ENCODE peak calls at places on chromosomes 7 and 10, in nine cellular contexts. One of them, this sample, is unnamed.
A peak's percentile ranks its signal among the peaks of the same experiment; 100 is the strongest.

GRCh38 chr10:92014620-92015019 is 91.0 kb downstream of the BTAF1 start:
- DNase-seq in GM23338: no peak
- DNase-seq in CD4-positive, alpha-beta memory T cell: no peak
- DNase-seq in NT2/D1: no peak
- DNase-seq in ascending aorta: no peak
- DNase-seq in brain microvascular endothelial cell: no peak
- DNase-seq in aorta: no peak
- DNase-seq in adipocyte: no peak
- DNase-seq in skeletal muscle cell: no peak
- DNase-seq in this sample: no peak

GRCh38 chr7:5314864-5315263 is 32.1 kb downstream of the SLC29A4 start:
- DNase-seq in GM23338: no peak
- DNase-seq in CD4-positive, alpha-beta memory T cell: no peak
- DNase-seq in NT2/D1: no peak
- DNase-seq in ascending aorta: no peak
- DNase-seq in brain microvascular endothelial cell: no peak
- DNase-seq in aorta: no peak
- DNase-seq in adipocyte: no peak
- DNase-seq in skeletal muscle cell: no peak
- DNase-seq in this sample: no peak

GRCh38 chr10:129870926-129871660 is 93.0 kb downstream of the EBF3 start:
- DNase-seq in GM23338: no peak
- DNase-seq in CD4-positive, alpha-beta memory T cell: no peak
- DNase-seq in NT2/D1: no peak
- DNase-seq in ascending aorta: no peak
- DNase-seq in brain microvascular endothelial cell: no peak
- DNase-seq in aorta: no peak
- DNase-seq in adipocyte: no peak
- DNase-seq in skeletal muscle cell: peak; percentile 31
- DNase-seq in this sample: no peak

GRCh38 chr10:116053910-116054309 is 219.1 kb downstream of the GFRA1 start:
- DNase-seq in GM23338: peak; percentile 2
- DNase-seq in CD4-positive, alpha-beta memory T cell: no peak
- DNase-seq in NT2/D1: no peak
- DNase-seq in ascending aorta: no peak
- DNase-seq in brain microvascular endothelial cell: no peak
- DNase-seq in aorta: no peak
- DNase-seq in adipocyte: no peak
- DNase-seq in skeletal muscle cell: peak; percentile 31
- DNase-seq in this sample: no peak

GRCh38 chr10:72697711-72698110 is 5.8 kb downstream of the MCU start:
- DNase-seq in GM23338: no peak
- DNase-seq in CD4-positive, alpha-beta memory T cell: no peak
- DNase-seq in NT2/D1: no peak
- DNase-seq in ascending aorta: no peak
- DNase-seq in brain microvascular endothelial cell: no peak
- DNase-seq in aorta: no peak
- DNase-seq in adipocyte: no peak
- DNase-seq in skeletal muscle cell: no peak
- DNase-seq in this sample: no peak

GRCh38 chr7:22576941-22577927 is 77.2 kb upstream of the STEAP1B start:
- DNase-seq in GM23338: no peak
- DNase-seq in CD4-positive, alpha-beta memory T cell: no peak
- DNase-seq in NT2/D1: no peak
- DNase-seq in ascending aorta: peak; percentile 21
- DNase-seq in brain microvascular endothelial cell: peak; percentile 88
- DNase-seq in aorta: peak; percentile 59
- DNase-seq in adipocyte: peak; percentile 96
- DNase-seq in skeletal muscle cell: peak; percentile 97
- DNase-seq in this sample: peak; percentile 74

GRCh38 chr10:31320179-31320597 is 1.2 kb downstream of the ZEB1 start:
- DNase-seq in GM23338: peak; percentile 72
- DNase-seq in CD4-positive, alpha-beta memory T cell: peak; percentile 56
- DNase-seq in NT2/D1: no peak
- DNase-seq in ascending aorta: no peak
- DNase-seq in brain microvascular endothelial cell: no peak
- DNase-seq in aorta: peak; percentile 70
- DNase-seq in adipocyte: peak; percentile 49
- DNase-seq in skeletal muscle cell: no peak
- DNase-seq in this sample: peak; percentile 21

GRCh38 chr7:3068568-3068967 is 24.9 kb upstream of the CARD11 start:
- DNase-seq in GM23338: no peak
- DNase-seq in CD4-positive, alpha-beta memory T cell: no peak
- DNase-seq in NT2/D1: no peak
- DNase-seq in ascending aorta: no peak
- DNase-seq in brain microvascular endothelial cell: no peak
- DNase-seq in aorta: no peak
- DNase-seq in adipocyte: no peak
- DNase-seq in skeletal muscle cell: no peak
- DNase-seq in this sample: no peak

GRCh38 chr10:33134011-33134751 is 176.2 kb upstream of the ITGB1 start:
- DNase-seq in GM23338: no peak
- DNase-seq in CD4-positive, alpha-beta memory T cell: peak; percentile 73
- DNase-seq in NT2/D1: no peak
- DNase-seq in ascending aorta: peak; percentile 58
- DNase-seq in brain microvascular endothelial cell: peak; percentile 53
- DNase-seq in aorta: peak; percentile 78
- DNase-seq in adipocyte: peak; percentile 61
- DNase-seq in skeletal muscle cell: peak; percentile 82
- DNase-seq in this sample: peak; percentile 83

GRCh38 chr10:128044186-128044585 is 82.0 kb downstream of the MKI67 start:
- DNase-seq in GM23338: no peak
- DNase-seq in CD4-positive, alpha-beta memory T cell: no peak
- DNase-seq in NT2/D1: no peak
- DNase-seq in ascending aorta: no peak
- DNase-seq in brain microvascular endothelial cell: no peak
- DNase-seq in aorta: peak; percentile 22
- DNase-seq in adipocyte: no peak
- DNase-seq in skeletal muscle cell: no peak
- DNase-seq in this sample: no peak

GRCh38 chr7:155669717-155670505 is 25.4 kb downstream of the RBM33 start:
- DNase-seq in GM23338: peak; percentile 84
- DNase-seq in CD4-positive, alpha-beta memory T cell: no peak
- DNase-seq in NT2/D1: no peak
- DNase-seq in ascending aorta: no peak
- DNase-seq in brain microvascular endothelial cell: no peak
- DNase-seq in aorta: no peak
- DNase-seq in adipocyte: peak; percentile 39
- DNase-seq in skeletal muscle cell: peak; percentile 23
- DNase-seq in this sample: no peak

GRCh38 chr10:96676272-96677112 is 43.8 kb downstream of the PIK3AP1 start:
- DNase-seq in GM23338: no peak
- DNase-seq in CD4-positive, alpha-beta memory T cell: no peak
- DNase-seq in NT2/D1: no peak
- DNase-seq in ascending aorta: no peak
- DNase-seq in brain microvascular endothelial cell: no peak
- DNase-seq in aorta: no peak
- DNase-seq in adipocyte: no peak
- DNase-seq in skeletal muscle cell: no peak
- DNase-seq in this sample: no peak

GRCh38 chr7:137954614-137955013 is 47.3 kb downstream of the CREB3L2 start:
- DNase-seq in GM23338: no peak
- DNase-seq in CD4-positive, alpha-beta memory T cell: no peak
- DNase-seq in NT2/D1: no peak
- DNase-seq in ascending aorta: no peak
- DNase-seq in brain microvascular endothelial cell: no peak
- DNase-seq in aorta: no peak
- DNase-seq in adipocyte: no peak
- DNase-seq in skeletal muscle cell: no peak
- DNase-seq in this sample: no peak

GRCh38 chr7:148473694-148474222 is 116.8 kb upstream of the C7orf33 start:
- DNase-seq in GM23338: no peak
- DNase-seq in CD4-positive, alpha-beta memory T cell: no peak
- DNase-seq in NT2/D1: no peak
- DNase-seq in ascending aorta: no peak
- DNase-seq in brain microvascular endothelial cell: no peak
- DNase-seq in aorta: no peak
- DNase-seq in adipocyte: no peak
- DNase-seq in skeletal muscle cell: no peak
- DNase-seq in this sample: no peak

GRCh38 chr7:155567646-155568334 is 21.4 kb upstream of the CNPY1 start:
- DNase-seq in GM23338: no peak
- DNase-seq in CD4-positive, alpha-beta memory T cell: no peak
- DNase-seq in NT2/D1: no peak
- DNase-seq in ascending aorta: no peak
- DNase-seq in brain microvascular endothelial cell: no peak
- DNase-seq in aorta: no peak
- DNase-seq in adipocyte: no peak
- DNase-seq in skeletal muscle cell: no peak
- DNase-seq in this sample: no peak

GRCh38 chr7:32588657-32589056 is 93.4 kb downstream of the AVL9 start:
- DNase-seq in GM23338: no peak
- DNase-seq in CD4-positive, alpha-beta memory T cell: no peak
- DNase-seq in NT2/D1: no peak
- DNase-seq in ascending aorta: no peak
- DNase-seq in brain microvascular endothelial cell: peak; percentile 73
- DNase-seq in aorta: no peak
- DNase-seq in adipocyte: peak; percentile 65
- DNase-seq in skeletal muscle cell: peak; percentile 62
- DNase-seq in this sample: no peak

GRCh38 chr10:71548494-71548846 is 151.8 kb downstream of the CDH23 start:
- DNase-seq in GM23338: no peak
- DNase-seq in CD4-positive, alpha-beta memory T cell: no peak
- DNase-seq in NT2/D1: no peak
- DNase-seq in ascending aorta: no peak
- DNase-seq in brain microvascular endothelial cell: peak; percentile 46
- DNase-seq in aorta: no peak
- DNase-seq in adipocyte: no peak
- DNase-seq in skeletal muscle cell: no peak
- DNase-seq in this sample: no peak

GRCh38 chr10:43878386-43878785 is 229.7 kb upstream of the ZNF32 start:
- DNase-seq in GM23338: no peak
- DNase-seq in CD4-positive, alpha-beta memory T cell: no peak
- DNase-seq in NT2/D1: no peak
- DNase-seq in ascending aorta: no peak
- DNase-seq in brain microvascular endothelial cell: no peak
- DNase-seq in aorta: peak; percentile 83
- DNase-seq in adipocyte: peak; percentile 40
- DNase-seq in skeletal muscle cell: no peak
- DNase-seq in this sample: peak; percentile 77

DNA sequence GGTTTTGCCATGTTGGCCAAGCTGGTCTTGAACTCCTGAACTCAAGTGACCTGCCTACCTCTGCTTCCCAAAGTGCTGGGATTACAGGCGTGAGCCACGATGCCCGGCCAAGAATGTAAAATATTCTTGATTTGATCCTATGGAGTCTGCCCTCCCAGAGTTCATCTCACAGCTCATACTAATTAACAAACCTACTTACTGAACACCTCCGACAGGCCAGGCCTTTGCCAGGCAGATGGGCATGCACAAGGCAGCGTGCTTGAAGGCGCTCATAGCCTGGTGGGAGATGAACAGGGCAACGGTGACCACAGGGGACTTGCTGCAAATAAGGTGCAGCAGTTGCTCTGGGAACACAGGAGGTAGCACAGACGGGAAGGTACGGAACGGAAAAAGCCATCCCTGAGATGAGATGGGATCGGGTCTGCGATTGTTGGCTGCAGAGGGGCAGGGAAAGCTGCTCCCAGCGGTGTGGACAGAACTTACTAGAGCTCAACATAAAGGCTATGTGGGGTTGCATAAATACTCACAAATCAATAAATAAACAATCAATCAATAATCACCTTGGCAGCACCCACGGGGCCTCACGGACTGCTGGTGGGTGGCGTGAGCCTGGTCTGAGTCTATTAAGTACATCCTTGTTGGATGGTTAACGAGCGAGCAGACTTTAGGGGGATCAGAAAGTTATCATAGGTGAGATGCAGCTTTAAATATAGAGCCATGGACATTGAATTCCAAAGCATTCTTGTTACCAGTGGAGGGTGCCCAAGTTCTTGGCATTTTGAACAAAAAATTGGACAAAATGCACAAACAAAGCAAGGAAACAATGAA is 4.7 kb downstream of the ACBD7 start:
- DNase-seq in GM23338: no peak
- DNase-seq in CD4-positive, alpha-beta memory T cell: no peak
- DNase-seq in NT2/D1: no peak
- DNase-seq in ascending aorta: no peak
- DNase-seq in brain microvascular endothelial cell: no peak
- DNase-seq in aorta: no peak
- DNase-seq in adipocyte: no peak
- DNase-seq in skeletal muscle cell: no peak
- DNase-seq in this sample: no peak
- H3K4me3 ChIP-seq in GM23338: peak overlapping the region; percentile 9
- H3K4me3 ChIP-seq in CD4-positive, alpha-beta memory T cell: no peak overlapping the region
- H3K4me3 ChIP-seq in NT2/D1: no peak overlapping the region
- H3K4me3 ChIP-seq in ascending aorta: peak overlapping the region; percentile 43
- H3K4me3 ChIP-seq in brain microvascular endothelial cell: peak overlapping the region; percentile 56
- H3K4me3 ChIP-seq in aorta: peak overlapping the region; percentile 61
- H3K4me3 ChIP-seq in adipocyte: peak overlapping the region; percentile 82
- H3K4me3 ChIP-seq in skeletal muscle cell: peak overlapping the region; percentile 50
- H3K4me3 ChIP-seq in this sample: peak overlapping the region; percentile 58

GRCh38 chr7:150954201-150954985 is 23.7 kb downstream of the KCNH2 start:
- DNase-seq in GM23338: no peak
- DNase-seq in CD4-positive, alpha-beta memory T cell: no peak
- DNase-seq in NT2/D1: no peak
- DNase-seq in ascending aorta: no peak
- DNase-seq in brain microvascular endothelial cell: no peak
- DNase-seq in aorta: no peak
- DNase-seq in adipocyte: no peak
- DNase-seq in skeletal muscle cell: no peak
- DNase-seq in this sample: no peak
- H3K4me3 ChIP-seq in GM23338: no peak overlapping the region
- H3K4me3 ChIP-seq in CD4-positive, alpha-beta memory T cell: no peak overlapping the region
- H3K4me3 ChIP-seq in NT2/D1: no peak overlapping the region
- H3K4me3 ChIP-seq in ascending aorta: no peak overlapping the region
- H3K4me3 ChIP-seq in brain microvascular endothelial cell: no peak overlapping the region
- H3K4me3 ChIP-seq in aorta: no peak overlapping the region
- H3K4me3 ChIP-seq in adipocyte: no peak overlapping the region
- H3K4me3 ChIP-seq in skeletal muscle cell: no peak overlapping the region
- H3K4me3 ChIP-seq in this sample: peak overlapping the region; percentile 13

GRCh38 chr7:47537716-47538640 is 43.9 kb downstream of the TNS3 start:
- DNase-seq in GM23338: peak; percentile 13
- DNase-seq in CD4-positive, alpha-beta memory T cell: no peak
- DNase-seq in NT2/D1: no peak
- DNase-seq in ascending aorta: no peak
- DNase-seq in brain microvascular endothelial cell: no peak
- DNase-seq in aorta: no peak
- DNase-seq in adipocyte: peak; percentile 11
- DNase-seq in skeletal muscle cell: no peak
- DNase-seq in this sample: no peak
- H3K4me3 ChIP-seq in GM23338: peak overlapping the region; percentile 63
- H3K4me3 ChIP-seq in CD4-positive, alpha-beta memory T cell: no peak overlapping the region
- H3K4me3 ChIP-seq in NT2/D1: no peak overlapping the region
- H3K4me3 ChIP-seq in ascending aorta: peak overlapping the region; percentile 68
- H3K4me3 ChIP-seq in brain microvascular endothelial cell: peak overlapping the region; percentile 77
- H3K4me3 ChIP-seq in aorta: peak overlapping the region; percentile 22
- H3K4me3 ChIP-seq in adipocyte: peak overlapping the region; percentile 72
- H3K4me3 ChIP-seq in skeletal muscle cell: peak overlapping the region; percentile 46
- H3K4me3 ChIP-seq in this sample: peak overlapping the region; percentile 62

DNA sequence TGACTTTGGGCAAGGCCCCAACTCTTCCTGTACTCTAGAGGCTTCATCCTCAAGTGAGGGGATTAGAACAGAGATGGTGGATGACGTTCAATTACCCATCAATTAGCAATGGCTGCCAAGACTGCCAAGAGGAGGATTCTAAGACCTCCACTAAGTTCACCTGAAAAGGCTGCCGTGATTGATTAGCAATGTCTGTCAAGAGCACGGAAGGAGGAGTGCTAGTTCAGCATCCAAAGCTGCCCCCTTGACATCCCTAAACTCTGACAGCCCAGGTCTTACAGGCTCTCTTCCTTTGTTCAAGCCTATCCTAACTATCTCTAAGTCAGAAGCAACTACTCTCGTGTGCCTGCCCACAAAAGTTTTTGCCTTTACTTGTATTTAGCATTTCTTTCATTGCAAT is 68.4 kb downstream of the FAM53B start:
- DNase-seq in GM23338: no peak
- DNase-seq in CD4-positive, alpha-beta memory T cell: no peak
- DNase-seq in NT2/D1: no peak
- DNase-seq in ascending aorta: no peak
- DNase-seq in brain microvascular endothelial cell: no peak
- DNase-seq in aorta: no peak
- DNase-seq in adipocyte: no peak
- DNase-seq in skeletal muscle cell: no peak
- DNase-seq in this sample: no peak
- H3K4me3 ChIP-seq in GM23338: no peak overlapping the region
- H3K4me3 ChIP-seq in CD4-positive, alpha-beta memory T cell: no peak overlapping the region
- H3K4me3 ChIP-seq in NT2/D1: no peak overlapping the region
- H3K4me3 ChIP-seq in ascending aorta: no peak overlapping the region
- H3K4me3 ChIP-seq in brain microvascular endothelial cell: no peak overlapping the region
- H3K4me3 ChIP-seq in aorta: no peak overlapping the region
- H3K4me3 ChIP-seq in adipocyte: no peak overlapping the region
- H3K4me3 ChIP-seq in skeletal muscle cell: no peak overlapping the region
- H3K4me3 ChIP-seq in this sample: no peak overlapping the region

This sample was measured in tibial artery.